ENCODE peak calls at places on chromosomes 1 and 21, in five cellular contexts. S, Q, O, A and X are unnamed samples.

GRCh38 chr1:229397762-229398161 is 36.1 kb downstream of the ACTA1 start:
- DNase-seq in S (no peak), Q (no peak), O (no peak), A (no peak), X (no peak)

GRCh38 chr1:213622365-213623087 is 365.2 kb upstream of the PROX1 start:
- DNase-seq in S (no peak), Q (no peak), O (no peak), A (no peak), X (no peak)

GRCh38 chr1:41481109-41481775 is 3.2 kb downstream of the EDN2 start:
- DNase-seq in S (no peak), Q (no peak), O (no peak), A (no peak), X (no peak)

GRCh38 chr1:35640380-35641232 is 720 bp downstream of the PSMB2 start:
- DNase-seq in S (no peak), Q (no peak), O (no peak), A (no peak), X (peak; percentile 32)

GRCh38 chr1:94634977-94635416 is 93.4 kb upstream of the F3 start:
- DNase-seq in S (no peak), Q (no peak), O (no peak), A (no peak), X (no peak)

GRCh38 chr1:94490556-94490955 is 51.0 kb downstream of the F3 start:
- DNase-seq in S (no peak), Q (no peak), O (no peak), A (no peak), X (no peak)

GRCh38 chr1:41751804-41752513 is 166.8 kb downstream of the HIVEP3 start:
- DNase-seq in S (no peak), Q (no peak), O (peak; percentile 31), A (no peak), X (no peak)

GRCh38 chr1:167447521-167448136 is 70.7 kb downstream of the CD247 start:
- DNase-seq in S (no peak), Q (peak; percentile 61), O (peak; percentile 58), A (peak; percentile 64), X (peak; percentile 62)

GRCh38 chr1:186659946-186660472 is 20.2 kb downstream of the PTGS2 start:
- DNase-seq in S (no peak), Q (no peak), O (no peak), A (no peak), X (no peak)

GRCh38 chr1:30596470-30596869 is 126.9 kb downstream of the MATN1 start:
- DNase-seq in S (no peak), Q (no peak), O (no peak), A (no peak), X (no peak)

GRCh38 chr1:244801246-244801645 is 34.2 kb upstream of the COX20 start:
- DNase-seq in S (peak; percentile 15), Q (peak; percentile 57), O (peak; percentile 44), A (no peak), X (peak; percentile 44)

GRCh38 chr1:223835754-223836153 is 10.0 kb downstream of the TP53BP2 start:
- DNase-seq in S (no peak), Q (no peak), O (no peak), A (no peak), X (no peak)

GRCh38 chr1:100609849-100610248 is 71.9 kb downstream of the GPR88 start:
- DNase-seq in S (no peak), Q (no peak), O (no peak), A (no peak), X (no peak)

GRCh38 chr1:159207774-159208459 is 3.2 kb downstream of the ACKR1 start:
- DNase-seq in S (no peak), Q (no peak), O (no peak), A (no peak), X (no peak)

GRCh38 chr1:17414022-17414421 is 25.5 kb downstream of the RCC2 start:
- DNase-seq in S (no peak), Q (no peak), O (no peak), A (no peak), X (no peak)

GRCh38 chr1:45895406-45895805 is 92.0 kb downstream of the MAST2 start:
- DNase-seq in S (no peak), Q (no peak), O (no peak), A (no peak), X (no peak)

GRCh38 chr1:2530501-2531361 is 668 bp upstream of the HES5 start:
- DNase-seq in S (no peak), Q (no peak), O (no peak), A (no peak), X (no peak)

GRCh38 chr21:31660134-31660565 is 657 bp downstream of the SOD1 start:
- DNase-seq in S (peak; percentile 49), Q (no peak), O (peak; percentile 14), A (peak; percentile 61), X (peak; percentile 72)

GRCh38 chr1:100188617-100189016 is 10.6 kb upstream of the LRRC39 start:
- DNase-seq in S (no peak), Q (no peak), O (no peak), A (no peak), X (no peak)

GRCh38 chr1:226116673-226117072 is 54.2 kb downstream of the H3-3A start:
- DNase-seq in S (no peak), Q (no peak), O (no peak), A (no peak), X (no peak)

GRCh38 chr1:63817152-63817667 is 43.4 kb downstream of the ROR1 start:
- DNase-seq in S (no peak), Q (peak; percentile 33), O (no peak), A (peak; percentile 49), X (no peak)

GRCh38 chr1:153515504-153516394 is 20.0 kb downstream of the S100A6 start:
- DNase-seq in S (no peak), Q (peak; percentile 65), O (no peak), A (peak; percentile 72), X (no peak)

GRCh38 chr1:54528613-54529012 is 19.4 kb upstream of the ACOT11 start:
- DNase-seq in S (no peak), Q (no peak), O (no peak), A (no peak), X (no peak)

GRCh38 chr1:184296466-184297243 is 90.2 kb upstream of the C1orf21 start:
- DNase-seq in S (no peak), Q (no peak), O (no peak), A (peak; percentile 64), X (no peak)

GRCh38 chr21:45545691-45546531 is 3.7 kb upstream of the SLC19A1 start:
- DNase-seq in S (no peak), Q (no peak), O (no peak), A (no peak), X (peak; percentile 20)

GRCh38 chr1:155093938-155094621 is 15.4 kb downstream of the EFNA3 start:
- DNase-seq in S (no peak), Q (peak; percentile 66), O (no peak), A (peak; percentile 72), X (no peak)

GRCh38 chr1:204623365-204623893 is 62.1 kb downstream of the LRRN2 start:
- DNase-seq in S (no peak), Q (peak; percentile 63), O (no peak), A (peak; percentile 79), X (no peak)